ENCODE peak calls at places on chromosome 16, in four cellular contexts. C, Q, Y and D are unnamed samples.

GRCh38 chr16:83185902-83186301 is 559.1 kb downstream of the CDH13 start:
- DNase-seq in Q (no peak), C (no peak), Y (no peak), D (no peak)

GRCh38 chr16:77431131-77431670 is 3.6 kb downstream of the ADAMTS18 start:
- DNase-seq in C (no peak), Q (peak; percentile 15), Y (no peak), D (no peak)

GRCh38 chr16:83915081-83915480 is 16.2 kb downstream of the MLYCD start:
- DNase-seq in Y (no peak), Q (no peak), C (no peak), D (no peak)

GRCh38 chr16:47728229-47728628 is 267.1 kb downstream of the PHKB start:
- DNase-seq in C (no peak), Y (no peak), Q (no peak), D (no peak)

GRCh38 chr16:84925092-84925772 is 86.1 kb downstream of the ZDHHC7 start:
- DNase-seq in C (peak; percentile 35), Q (peak; percentile 55), Y (peak; percentile 67), D (peak; percentile 68)

GRCh38 chr16:8512941-8513624 is 77.2 kb downstream of the TMEM114 start:
- DNase-seq in Y (no peak), Q (no peak), C (no peak), D (no peak)

GRCh38 chr16:86784267-86784626 is 205.9 kb downstream of the FOXL1 start:
- DNase-seq in Q (peak; percentile 9), C (no peak), Y (no peak), D (peak; percentile 56)

GRCh38 chr16:87933140-87933495 is 3.2 kb downstream of the CA5A start:
- DNase-seq in C (no peak), Y (no peak), Q (no peak), D (no peak)

GRCh38 chr16:25219070-25219737 is 2.5 kb downstream of the AQP8 start:
- DNase-seq in C (no peak), Y (no peak), Q (no peak), D (no peak)

GRCh38 chr16:10646581-10647263 is 48.0 kb downstream of the TEKT5 start:
- DNase-seq in Q (no peak), C (no peak), Y (no peak), D (no peak)

GRCh38 chr16:49854227-49855203 is 1.4 kb downstream of the ZNF423 start:
- DNase-seq in Y (peak; percentile 53), C (no peak), Q (no peak), D (peak; percentile 76)

GRCh38 chr16:54812229-54812628 is 118.4 kb upstream of the IRX5 start:
- DNase-seq in Y (no peak), C (no peak), Q (no peak), D (no peak)

GRCh38 chr16:84608281-84608680 is 9.6 kb downstream of the COTL1 start:
- DNase-seq in Q (no peak), Y (no peak), C (no peak), D (no peak)

GRCh38 chr16:27444015-27444414 is 42.0 kb downstream of the IL21R start:
- DNase-seq in C (no peak), Y (no peak), Q (no peak), D (no peak)

GRCh38 chr16:64370112-64370511 is 751.8 kb downstream of the CDH11 start:
- DNase-seq in Y (no peak), C (no peak), Q (no peak), D (no peak)

GRCh38 chr16:86396318-86396882 is 113.9 kb upstream of the FOXF1 start:
- DNase-seq in C (no peak), Q (no peak), Y (no peak), D (peak; percentile 91)

GRCh38 chr16:85492617-85492957 is 120.5 kb upstream of the GSE1 start:
- DNase-seq in Q (peak; percentile 2), Y (no peak), C (no peak), D (no peak)

GRCh38 chr16:86073763-86074493 is 175.0 kb downstream of the IRF8 start:
- DNase-seq in C (no peak), Y (no peak), Q (no peak), D (peak; percentile 55)

GRCh38 chr16:54554581-54554980 is 268.0 kb upstream of the IRX3 start:
- DNase-seq in C (no peak), Q (no peak), Y (no peak), D (no peak)

GRCh38 chr16:17474572-17474971 is 3.8 kb upstream of the XYLT1 start:
- DNase-seq in Y (no peak), C (no peak), Q (no peak), D (no peak)

GRCh38 chr16:66401610-66402009 is 25.5 kb upstream of the BEAN1 start:
- DNase-seq in Q (no peak), Y (no peak), C (no peak), D (no peak)

GRCh38 chr16:64092284-64092683 is 1029.6 kb downstream of the CDH11 start:
- DNase-seq in Q (peak; percentile 83), C (no peak), Y (no peak), D (no peak)

GRCh38 chr16:10728035-10728462 is 15.6 kb upstream of the NUBP1 start:
- DNase-seq in Q (no peak), C (no peak), Y (no peak), D (no peak)

GRCh38 chr16:46932802-46933201 is 40.7 kb downstream of the DNAJA2 start:
- DNase-seq in C (no peak), Q (no peak), Y (no peak), D (no peak)

GRCh38 chr16:64470916-64471315 is 650.9 kb downstream of the CDH11 start:
- DNase-seq in Q (no peak), C (no peak), Y (no peak), D (no peak)

GRCh38 chr16:1052791-1053521 is 19.6 kb upstream of the SSTR5 start:
- DNase-seq in Q (no peak), Y (no peak), C (no peak), D (no peak)

GRCh38 chr16:85363427-85363826 is 249.7 kb upstream of the GSE1 start:
- DNase-seq in C (no peak), Y (no peak), Q (no peak), D (no peak)

GRCh38 chr16:10191096-10191495 is 8.9 kb upstream of the GRIN2A start:
- DNase-seq in C (no peak), Q (no peak), Y (no peak), D (no peak)

GRCh38 chr16:69610356-69610755 is 44.6 kb downstream of the NFAT5 start:
- DNase-seq in C (no peak), Y (no peak), Q (no peak), D (no peak)

GRCh38 chr16:77307764-77308561 is 108.8 kb downstream of the SYCE1L start:
- DNase-seq in Y (no peak), C (no peak), Q (peak; percentile 82), D (no peak)

GRCh38 chr16:727291-727977 is 528 bp downstream of the HAGHL start:
- DNase-seq in C (no peak), Q (no peak), Y (no peak), D (no peak)

GRCh38 chr16:85353013-85353412 is 240.7 kb upstream of the CIBAR2 start:
- DNase-seq in Y (no peak), C (no peak), Q (no peak), D (no peak)

GRCh38 chr16:143456-143855 is 5.0 kb upstream of the NPRL3 start:
- DNase-seq in Y (no peak), Q (no peak), C (no peak), D (no peak)

GRCh38 chr16:72109300-72109699 is 15.7 kb downstream of the DHX38 start:
- DNase-seq in Y (no peak), C (no peak), Q (no peak), D (no peak)

GRCh38 chr16:9647981-9648701 is 534.1 kb downstream of the GRIN2A start:
- DNase-seq in C (no peak), Q (peak; percentile 43), Y (no peak), D (no peak)

GRCh38 chr16:85446846-85447656 is 166.1 kb upstream of the GSE1 start:
- DNase-seq in Y (no peak), C (no peak), Q (no peak), D (no peak)

GRCh38 chr16:68279726-68280125 is 15.4 kb downstream of the SLC7A6 start:
- DNase-seq in C (no peak), Y (no peak), Q (no peak), D (no peak)

GRCh38 chr16:67229906-67230808 is 3.2 kb downstream of the TMEM208 start:
- DNase-seq in Y (no peak), C (no peak), Q (no peak), D (no peak)

GRCh38 chr16:2156025-2156848 is 655 bp downstream of the TRAF7 start:
- DNase-seq in C (no peak), Q (peak; percentile 25), Y (no peak), D (no peak)

GRCh38 chr16:2159052-2159838 is 3.7 kb downstream of the TRAF7 start:
- DNase-seq in C (no peak), Y (no peak), Q (no peak), D (peak; percentile 94)

GRCh38 chr16:2158262-2158638 is 2.7 kb downstream of the TRAF7 start:
- DNase-seq in C (no peak), Y (no peak), Q (no peak), D (no peak)

GRCh38 chr16:2156849-2157224 is 1.3 kb downstream of the TRAF7 start:
- DNase-seq in Y (no peak), C (no peak), Q (no peak), D (no peak)

GRCh38 chr16:2157480-2158261 is 2.1 kb downstream of the TRAF7 start:
- DNase-seq in C (no peak), Y (no peak), Q (no peak), D (no peak)
- H3K4me1 ChIP-seq in C (peaks cover 73% of the 10 kb centered on the region), Y (peaks cover 80% of the 10 kb centered on the region), Q (peaks cover 29% of the 10 kb centered on the region), D (peaks cover 84% of the 10 kb centered on the region)

DNA sequence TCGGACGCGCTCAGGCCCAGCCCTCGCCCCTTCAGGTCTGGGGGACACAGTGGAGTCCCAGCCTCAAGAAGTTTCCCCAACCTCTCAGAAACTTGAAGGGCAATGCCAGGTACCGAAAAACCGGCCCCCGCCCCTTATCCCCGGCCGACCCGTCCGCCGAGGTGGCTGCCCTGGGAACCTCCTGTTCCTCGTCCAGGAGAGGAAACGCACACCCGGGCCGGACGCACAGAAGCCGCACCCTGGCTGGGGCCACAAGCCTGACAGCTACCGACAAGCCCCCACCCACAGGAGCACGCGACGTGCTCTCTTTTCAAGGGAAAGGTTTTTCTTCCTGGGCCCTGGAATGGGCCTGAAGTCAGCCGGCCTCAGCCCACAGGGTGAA is 37.2 kb downstream of the CBFA2T3 start:
- DNase-seq in Q (no peak), C (no peak), Y (peak; percentile 67), D (no peak)
- H3K4me1 ChIP-seq in Q (no peaks in the 10 kb centered on the region), C (peaks cover 29% of the 10 kb centered on the region), Y (peaks cover 66% of the 10 kb centered on the region), D (peaks cover 42% of the 10 kb centered on the region)

GRCh38 chr16:4837733-4838501 is 9.2 kb downstream of the GLYR1 start:
- DNase-seq in C (no peak), Q (no peak), Y (no peak), D (no peak)
- H3K4me1 ChIP-seq in C (no peaks in the 10 kb centered on the region), Q (no peaks in the 10 kb centered on the region), Y (peaks cover 46% of the 10 kb centered on the region), D (no peaks in the 10 kb centered on the region)

GRCh38 chr16:70745536-70746025 is 55.4 kb downstream of the VAC14 start:
- DNase-seq in C (no peak), Y (no peak), Q (no peak), D (no peak)

GRCh38 chr16:70747703-70748631 is 53.0 kb downstream of the VAC14 start:
- DNase-seq in Q (peak; percentile 50), Y (no peak), C (no peak), D (no peak)

GRCh38 chr16:70746708-70747424 is 54.1 kb downstream of the VAC14 start:
- DNase-seq in C (peak; percentile 75), Y (peak; percentile 50), Q (peak; percentile 94), D (peak; percentile 92)

GRCh38 chr16:70744366-70744765 is 56.6 kb downstream of the VAC14 start:
- DNase-seq in C (no peak), Q (no peak), Y (no peak), D (no peak)

GRCh38 chr16:70746040-70746707 is 54.8 kb downstream of the VAC14 start:
- DNase-seq in C (peak; percentile 51), Q (peak; percentile 73), Y (peak; percentile 50), D (peak; percentile 94)
- H3K4me1 ChIP-seq in C (peaks cover 48% of the 10 kb centered on the region), Q (peaks cover 36% of the 10 kb centered on the region), Y (peaks cover 66% of the 10 kb centered on the region), D (peaks cover 68% of the 10 kb centered on the region)

GRCh38 chr16:31182391-31182790 is 2.5 kb downstream of the FUS start:
- DNase-seq in Q (no peak), C (no peak), Y (no peak), D (no peak)
- H3K4me1 ChIP-seq in Q (peaks cover 12% of the 10 kb centered on the region), C (peaks cover 26% of the 10 kb centered on the region), Y (peaks cover 78% of the 10 kb centered on the region), D (no peaks in the 10 kb centered on the region)